ENCODE peak calls at places on chromosomes 12 and 14, in nine cellular contexts. Y is gastrocnemius medialis, V is body of pancreas, R is A549, L is heart left ventricle, G is Peyer's patch, A is adrenal gland, Z is uterus, M is esophagus squamous epithelium. P is an unnamed sample.

GRCh38 chr12:56087220-56087619 is 7.3 kb downstream of the ERBB3 start:
- DNase-seq in Y (peak), V (peak), R (peak), L (peak), G (peak), A (peak), Z (no peak), M (no peak), P (no peak)

GRCh38 chr14:42779024-42779423 is 1172.3 kb downstream of the LRFN5 start:
- DNase-seq in Y (no peak), V (no peak), R (no peak), L (no peak), G (no peak), A (no peak), Z (no peak), M (no peak), P (no peak)

GRCh38 chr12:53208877-53209463 is 1.9 kb upstream of the ITGB7 start:
- DNase-seq in Y (no peak), V (no peak), R (no peak), L (no peak), G (peak), A (no peak), Z (no peak), M (no peak), P (no peak)

GRCh38 chr12:65953621-65954020 is 129.3 kb downstream of the HMGA2 start:
- DNase-seq in Y (no peak), V (no peak), R (no peak), L (no peak), G (no peak), A (no peak), Z (no peak), M (no peak), P (no peak)

GRCh38 chr12:113318900-113319628 is 15.8 kb downstream of the SLC8B1 start:
- DNase-seq in Y (no peak), V (no peak), R (no peak), L (no peak), G (no peak), A (no peak), Z (no peak), M (no peak), P (no peak)

GRCh38 chr14:37170993-37171392 is 1.4 kb downstream of the SLC25A21 start:
- DNase-seq in Y (no peak), V (no peak), R (no peak), L (no peak), G (no peak), A (no peak), Z (no peak), M (no peak), P (peak)

GRCh38 chr14:97390031-97390729 is 593.0 kb downstream of the VRK1 start:
- DNase-seq in Y (peak), V (peak), R (no peak), L (no peak), G (no peak), A (no peak), Z (peak), M (no peak), P (no peak)

GRCh38 chr12:114812858-114813761 is 129.1 kb upstream of the TBX3 start:
- DNase-seq in Y (no peak), V (no peak), R (peak), L (no peak), G (no peak), A (no peak), Z (peak), M (no peak), P (no peak)

GRCh38 chr12:96131230-96131788 is 62.9 kb upstream of the ELK3 start:
- DNase-seq in Y (no peak), V (peak), R (no peak), L (no peak), G (no peak), A (no peak), Z (no peak), M (no peak), P (no peak)

GRCh38 chr14:72986214-72986613 is 40.7 kb downstream of the ZFYVE1 start:
- DNase-seq in Y (no peak), V (no peak), R (no peak), L (no peak), G (no peak), A (no peak), Z (no peak), M (no peak), P (no peak)

GRCh38 chr14:22271838-22272237 is 317.2 kb downstream of the DAD1 start:
- DNase-seq in Y (no peak), V (no peak), R (no peak), L (no peak), G (no peak), A (no peak), Z (no peak), M (no peak), P (no peak)

GRCh38 chr12:106154781-106155273 is 16.1 kb upstream of the NUAK1 start:
- DNase-seq in Y (no peak), V (no peak), R (no peak), L (no peak), G (no peak), A (no peak), Z (no peak), M (no peak), P (no peak)

GRCh38 chr14:71551291-71551955 is 380.8 kb upstream of the RGS6 start:
- DNase-seq in Y (no peak), V (no peak), R (no peak), L (no peak), G (no peak), A (no peak), Z (no peak), M (no peak), P (no peak)

DNA sequence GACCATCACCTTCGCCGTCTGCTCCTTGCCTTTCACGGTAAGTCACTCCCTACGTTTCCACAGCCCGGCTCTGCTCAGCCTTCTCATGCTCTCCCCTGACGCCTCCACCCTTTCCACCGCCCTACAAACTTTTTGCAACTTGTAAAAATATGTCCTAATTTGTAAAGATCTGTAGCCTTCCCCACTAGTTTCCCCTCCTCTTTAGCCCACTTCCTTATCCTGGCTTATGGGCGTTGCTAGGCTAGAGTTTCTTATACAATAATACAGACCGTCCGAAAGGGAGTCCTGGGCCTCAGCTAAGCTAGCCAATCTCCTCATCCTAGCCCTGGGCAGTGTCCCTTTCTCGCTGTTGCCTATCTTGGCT is 1.2 kb downstream of the PTGER2 start:
- DNase-seq in Y (no peak), V (no peak), R (no peak), L (no peak), G (no peak), A (no peak), Z (no peak), M (no peak), P (no peak)
- TF ChIP-seq POLR2A in Y (no peak), V (peak), R (no peak), L (no peak), G (peak), A (no peak), Z (no peak), M (no peak), P (no peak)

GRCh38 chr12:132779781-132780353 is 18.2 kb upstream of the ANKLE2 start:
- DNase-seq in Y (no peak), V (no peak), R (no peak), L (no peak), G (no peak), A (no peak), Z (no peak), M (no peak), P (no peak)
- TF ChIP-seq POLR2A in Y (no peak), V (no peak), R (no peak), L (no peak), G (no peak), A (no peak), Z (no peak), M (no peak), P (no peak)

DNA sequence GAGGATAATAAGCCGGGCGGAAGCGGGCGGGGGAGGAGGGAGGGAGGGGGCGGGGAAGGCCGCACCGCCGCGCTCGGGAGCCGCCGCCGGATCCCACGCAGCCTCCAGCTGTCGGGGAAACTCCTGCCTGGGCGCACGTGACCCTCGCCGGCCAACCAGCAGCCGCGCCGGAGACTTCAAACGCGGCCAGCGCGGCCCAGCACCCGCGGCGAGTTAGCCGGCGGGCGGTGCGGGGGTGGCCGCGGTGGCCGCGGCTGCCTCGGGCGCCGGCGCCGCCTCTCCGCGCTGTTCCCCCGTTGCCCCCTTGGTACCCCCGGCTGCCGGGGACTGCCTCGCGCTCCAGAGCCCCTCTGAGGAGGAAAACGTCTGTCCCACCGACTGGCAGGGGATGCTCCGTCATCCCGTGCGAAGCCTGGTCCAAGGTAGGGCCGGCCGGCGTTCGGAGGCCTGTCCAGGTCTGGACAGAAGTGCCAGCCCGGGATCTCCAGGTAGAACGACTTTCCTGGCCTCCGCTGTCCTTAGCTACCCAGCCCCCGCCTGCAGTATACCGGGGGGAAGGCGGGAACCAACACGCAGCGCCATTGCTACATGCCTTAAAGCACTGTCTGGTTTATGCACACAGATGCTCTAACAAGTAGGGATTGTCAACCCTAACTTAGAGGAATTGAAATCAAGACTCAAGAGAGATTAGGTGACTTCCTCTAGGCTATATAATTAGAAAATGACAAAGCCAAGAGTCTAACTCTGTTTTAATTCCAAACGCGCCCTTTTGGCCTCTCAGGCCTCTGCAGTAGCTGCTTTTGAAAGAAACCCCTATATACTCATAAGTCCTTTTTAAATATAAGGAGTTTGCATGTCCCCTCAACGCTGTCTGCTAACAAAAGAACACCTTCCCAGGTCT is at the start of gene YAF2:
- DNase-seq in Y (peak), V (peak), R (peak), L (peak), G (peak), A (peak), Z (peak), M (peak), P (peak)
- TF ChIP-seq POLR2A in Y (peak), V (no peak), R (peak), L (no peak), G (peak), A (peak), Z (peak), M (no peak), P (peak)

GRCh38 chr12:51480978-51481377 is 56.3 kb downstream of the SLC4A8 start:
- DNase-seq in Y (no peak), V (no peak), R (no peak), L (no peak), G (no peak), A (no peak), Z (no peak), M (no peak), P (no peak)
- TF ChIP-seq POLR2A in Y (no peak), V (no peak), R (no peak), L (no peak), G (no peak), A (no peak), Z (no peak), M (no peak), P (no peak)

P was measured in erythroblast.